ENCODE peak calls at places on chromosomes 12 and 14, in six cellular contexts. Z is endothelial cell, V is psoas muscle, D is ovary, U is neural progenitor cell, I is HFFc6. T is an unnamed sample.

GRCh38 chr12:127655691-127656090 is 611.3 kb upstream of the TMEM132C start:
- DNase-seq in V (no peak), I (peak), D (no peak), U (no peak), Z (no peak), T (no peak)

GRCh38 chr14:24965934-24966593 is 83.9 kb downstream of the STXBP6 start:
- DNase-seq in D (no peak), I (peak), Z (no peak), V (peak), U (peak), T (no peak)

GRCh38 chr14:26766726-26767125 is 168.9 kb upstream of the NOVA1 start:
- DNase-seq in U (no peak), Z (no peak), V (no peak), D (no peak), I (no peak), T (no peak)

GRCh38 chr12:42130670-42131402 is 13.8 kb downstream of the GXYLT1 start:
- DNase-seq in D (peak), V (peak), Z (no peak), U (no peak), I (peak), T (peak)

GRCh38 chr14:60233891-60234290 is 15.1 kb upstream of the PPM1A start:
- DNase-seq in V (no peak), D (no peak), U (no peak), I (no peak), Z (no peak), T (no peak)

GRCh38 chr12:570949-571794 is 92.1 kb downstream of the NINJ2 start:
- DNase-seq in Z (no peak), I (peak), D (peak), U (peak), V (peak), T (peak)

GRCh38 chr14:24241829-24242443 is 487 bp downstream of the TINF2 start:
- DNase-seq in Z (peak), D (peak), U (peak), I (peak), V (peak), T (peak)

GRCh38 chr14:70595443-70596185 is 4.8 kb downstream of the MED6 start:
- DNase-seq in D (no peak), I (no peak), U (no peak), V (no peak), Z (no peak), T (peak)

GRCh38 chr12:2057041-2057792 is 4.4 kb downstream of the CACNA1C start:
- DNase-seq in I (no peak), Z (peak), U (peak), V (peak), D (no peak), T (peak)

GRCh38 chr12:32240210-32240609 is 133.6 kb downstream of the BICD1 start:
- DNase-seq in V (no peak), U (no peak), Z (no peak), D (no peak), I (no peak), T (no peak)

GRCh38 chr14:77372304-77372841 is 4.5 kb downstream of the TMED8 start:
- DNase-seq in D (no peak), I (peak), U (peak), Z (no peak), V (no peak), T (no peak)

GRCh38 chr12:119940881-119941280 is 48.2 kb upstream of the BICDL1 start:
- DNase-seq in Z (no peak), D (no peak), V (no peak), U (no peak), I (peak), T (peak)

GRCh38 chr14:28666961-28667360 is 99.6 kb upstream of the FOXG1 start:
- DNase-seq in D (no peak), U (no peak), I (no peak), V (no peak), Z (no peak), T (no peak)

GRCh38 chr12:96063046-96063445 is 27.7 kb upstream of the LTA4H start:
- DNase-seq in I (no peak), V (no peak), Z (no peak), D (no peak), U (no peak), T (peak)

GRCh38 chr12:12655061-12655460 is 40.9 kb downstream of the GPR19 start:
- DNase-seq in I (no peak), Z (no peak), V (no peak), D (no peak), U (no peak), T (no peak)

GRCh38 chr14:84959796-84960515 is 570.0 kb upstream of the FLRT2 start:
- DNase-seq in I (no peak), U (no peak), V (no peak), D (no peak), Z (no peak), T (no peak)

GRCh38 chr12:11861155-11861863 is 209.4 kb upstream of the BCL2L14 start:
- DNase-seq in V (no peak), D (no peak), U (peak), Z (no peak), I (no peak), T (no peak)

GRCh38 chr12:13194462-13195110 is 1.9 kb upstream of the EMP1 start:
- DNase-seq in U (no peak), Z (no peak), V (no peak), D (no peak), I (peak), T (peak)

GRCh38 chr14:104680056-104680805 is 9.2 kb upstream of the INF2 start:
- DNase-seq in V (peak), D (no peak), U (no peak), Z (no peak), I (peak), T (peak)

GRCh38 chr12:5204271-5204670 is 160.6 kb downstream of the KCNA5 start:
- DNase-seq in I (no peak), D (no peak), U (peak), V (no peak), Z (no peak), T (no peak)

GRCh38 chr12:55937956-55938355 is 7.0 kb downstream of the DGKA start:
- DNase-seq in Z (no peak), D (no peak), I (peak), U (no peak), V (no peak), T (peak)

GRCh38 chr14:103483600-103483999 is 39.0 kb downstream of the CKB start:
- DNase-seq in U (no peak), D (peak), V (no peak), I (peak), Z (no peak), T (peak)

GRCh38 chr14:105489607-105490317 is 1.3 kb upstream of the TEDC1 start:
- DNase-seq in D (peak), I (peak), Z (peak), V (peak), U (peak), T (peak)

GRCh38 chr14:77314043-77314442 is 6.6 kb downstream of the POMT2 start:
- DNase-seq in I (peak), D (no peak), Z (no peak), V (no peak), U (no peak), T (peak)

GRCh38 chr14:89870335-89870734 is 84.2 kb downstream of the EFCAB11 start:
- DNase-seq in Z (no peak), U (no peak), D (no peak), I (no peak), V (no peak), T (peak)

GRCh38 chr12:19846561-19846960 is 407.3 kb downstream of the AEBP2 start:
- DNase-seq in U (no peak), I (no peak), D (no peak), Z (no peak), V (no peak), T (peak)

GRCh38 chr12:112261559-112261958 is 120.7 kb downstream of the HECTD4 start:
- DNase-seq in I (no peak), Z (peak), U (peak), D (no peak), V (no peak), T (peak)
- TF ChIP-seq CTCF in I (peak), Z (peak), U (peak), D (no peak), V (no peak), T (no peak)

GRCh38 chr12:25557830-25558436 is 4.8 kb upstream of the LMNTD1 start:
- DNase-seq in U (peak), D (no peak), Z (peak), I (peak), V (no peak), T (peak)
- TF ChIP-seq CTCF in U (peak), D (no peak), Z (peak), I (peak), V (no peak), T (peak)

GRCh38 chr12:110269622-110270124 is 11.4 kb upstream of the ATP2A2 start:
- DNase-seq in D (peak), V (no peak), Z (no peak), U (no peak), I (peak), T (peak)
- TF ChIP-seq CTCF in D (no peak), V (no peak), Z (no peak), U (no peak), I (no peak), T (no peak)

DNA sequence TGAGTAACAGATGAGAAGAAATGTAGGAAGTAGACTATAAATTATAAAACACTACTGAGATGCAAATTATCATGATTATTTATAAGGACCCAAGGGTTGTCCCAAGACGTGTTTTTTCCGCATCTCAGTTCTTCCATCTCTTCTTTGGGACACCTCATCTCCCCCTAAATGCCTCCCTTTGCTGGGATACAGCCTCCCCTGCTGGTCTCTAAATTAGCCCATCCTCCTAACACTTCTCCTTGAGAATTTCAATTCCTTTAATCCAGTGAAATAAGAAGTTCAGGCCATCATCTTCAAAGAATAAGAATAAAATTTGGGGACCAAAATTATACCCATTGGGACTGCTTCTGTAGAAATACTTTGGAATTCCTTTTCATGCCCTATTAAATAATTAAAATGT is 667.0 kb downstream of the BCL11B start:
- DNase-seq in D (no peak), V (no peak), U (no peak), I (no peak), Z (no peak), T (no peak)
- TF ChIP-seq CTCF in D (no peak), V (no peak), U (peak), I (no peak), Z (no peak), T (no peak)

GRCh38 chr12:108648371-108648770 is 14.7 kb upstream of the SELPLG start:
- DNase-seq in D (no peak), U (no peak), I (no peak), V (no peak), Z (no peak), T (no peak)

GRCh38 chr12:108646597-108647190 is 13.0 kb upstream of the SELPLG start:
- DNase-seq in D (no peak), I (no peak), U (no peak), Z (no peak), V (no peak), T (no peak)

GRCh38 chr12:108647936-108648287 is 14.2 kb upstream of the SELPLG start:
- DNase-seq in D (no peak), I (no peak), Z (no peak), V (no peak), U (no peak), T (no peak)

GRCh38 chr12:108645686-108646596 is 12.2 kb upstream of the SELPLG start:
- DNase-seq in D (no peak), V (no peak), U (no peak), I (no peak), Z (no peak), T (no peak)

DNA sequence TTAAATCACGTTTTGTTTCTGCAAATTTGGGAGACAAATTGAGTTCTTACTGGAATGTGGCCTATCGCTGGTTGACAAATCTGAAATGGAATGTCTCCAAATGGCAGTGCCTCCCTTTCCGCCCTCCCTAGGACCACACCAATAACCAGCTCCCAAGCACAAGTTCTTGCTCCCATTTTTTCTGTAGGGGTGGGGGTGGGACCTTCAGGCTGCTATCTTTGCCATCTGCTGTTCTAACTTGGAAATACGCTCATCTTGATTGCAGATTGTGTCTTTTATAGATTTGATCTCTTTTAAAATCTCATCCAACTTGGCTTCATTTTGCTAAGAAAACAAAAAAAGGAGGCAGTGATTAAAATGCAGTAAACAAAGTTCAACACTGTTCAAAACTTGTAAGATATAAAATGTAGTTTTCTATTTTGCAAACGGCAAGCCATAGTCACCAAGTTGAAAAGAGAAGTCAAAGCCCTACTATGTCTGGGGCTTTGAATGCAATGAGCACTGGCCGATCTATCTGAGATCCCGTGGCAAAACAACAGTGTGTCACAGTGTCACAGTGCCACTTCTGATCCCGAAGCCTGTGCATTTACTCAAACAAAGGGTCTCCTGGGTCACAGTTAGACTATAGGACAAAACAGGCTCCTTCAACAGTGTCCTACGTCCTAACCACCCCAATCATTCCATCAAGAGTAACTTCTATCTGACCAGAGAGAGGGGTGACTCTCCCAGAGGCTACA is 13.7 kb upstream of the SELPLG start:
- DNase-seq in I (no peak), D (no peak), U (no peak), Z (no peak), V (no peak), T (no peak)
- TF ChIP-seq CTCF in I (peak), D (no peak), U (no peak), Z (no peak), V (no peak), T (no peak)

T was measured in MCF 10A.